ENCODE peak calls at places on chromosomes 1 and 21, in eight cellular contexts. One of them, this sample, is unnamed.

GRCh38 chr1:62084304-62084905 is 110.2 kb upstream of the L1TD1 start:
- DNase-seq in HuH-7: no peak
- DNase-seq in heart right ventricle: peak
- DNase-seq in cardiac muscle cell: no peak
- DNase-seq in activated CD4-positive, alpha-beta T cell treated with anti-CD3 and anti-CD28 coated beads for 36 hours: no peak
- DNase-seq in smooth muscle cell of the brain vasculature: no peak
- DNase-seq in GM12891: no peak
- DNase-seq in right cardiac atrium: no peak
- DNase-seq in this sample: no peak

GRCh38 chr1:145990249-145991097 is 5.9 kb downstream of the TXNIP start:
- DNase-seq in HuH-7: no peak
- DNase-seq in heart right ventricle: no peak
- DNase-seq in cardiac muscle cell: no peak
- DNase-seq in activated CD4-positive, alpha-beta T cell treated with anti-CD3 and anti-CD28 coated beads for 36 hours: peak
- DNase-seq in smooth muscle cell of the brain vasculature: no peak
- DNase-seq in GM12891: no peak
- DNase-seq in right cardiac atrium: peak
- DNase-seq in this sample: no peak

GRCh38 chr21:45439901-45440461 is 35.0 kb downstream of the COL18A1 start:
- DNase-seq in HuH-7: no peak
- DNase-seq in heart right ventricle: no peak
- DNase-seq in cardiac muscle cell: no peak
- DNase-seq in activated CD4-positive, alpha-beta T cell treated with anti-CD3 and anti-CD28 coated beads for 36 hours: no peak
- DNase-seq in smooth muscle cell of the brain vasculature: no peak
- DNase-seq in GM12891: no peak
- DNase-seq in right cardiac atrium: peak
- DNase-seq in this sample: no peak

GRCh38 chr1:43238104-43238503 is 31.7 kb upstream of the TMEM125 start:
- DNase-seq in HuH-7: peak
- DNase-seq in heart right ventricle: peak
- DNase-seq in cardiac muscle cell: peak
- DNase-seq in activated CD4-positive, alpha-beta T cell treated with anti-CD3 and anti-CD28 coated beads for 36 hours: peak
- DNase-seq in smooth muscle cell of the brain vasculature: peak
- DNase-seq in GM12891: peak
- DNase-seq in right cardiac atrium: peak
- DNase-seq in this sample: peak

GRCh38 chr1:30686236-30686635 is 37.1 kb downstream of the MATN1 start:
- DNase-seq in HuH-7: no peak
- DNase-seq in heart right ventricle: no peak
- DNase-seq in cardiac muscle cell: peak
- DNase-seq in activated CD4-positive, alpha-beta T cell treated with anti-CD3 and anti-CD28 coated beads for 36 hours: no peak
- DNase-seq in smooth muscle cell of the brain vasculature: no peak
- DNase-seq in GM12891: no peak
- DNase-seq in right cardiac atrium: no peak
- DNase-seq in this sample: no peak

GRCh38 chr1:16351449-16351993 is 759 bp downstream of the FBXO42 start:
- DNase-seq in HuH-7: no peak
- DNase-seq in heart right ventricle: no peak
- DNase-seq in cardiac muscle cell: peak
- DNase-seq in activated CD4-positive, alpha-beta T cell treated with anti-CD3 and anti-CD28 coated beads for 36 hours: peak
- DNase-seq in smooth muscle cell of the brain vasculature: no peak
- DNase-seq in GM12891: no peak
- DNase-seq in right cardiac atrium: no peak
- DNase-seq in this sample: peak

GRCh38 chr1:229781453-229781852 is 155.4 kb downstream of the URB2 start:
- DNase-seq in HuH-7: no peak
- DNase-seq in heart right ventricle: no peak
- DNase-seq in cardiac muscle cell: no peak
- DNase-seq in activated CD4-positive, alpha-beta T cell treated with anti-CD3 and anti-CD28 coated beads for 36 hours: no peak
- DNase-seq in smooth muscle cell of the brain vasculature: no peak
- DNase-seq in GM12891: no peak
- DNase-seq in right cardiac atrium: no peak
- DNase-seq in this sample: no peak

GRCh38 chr1:8203056-8203455 is 114.9 kb upstream of the SLC45A1 start:
- DNase-seq in HuH-7: no peak
- DNase-seq in heart right ventricle: no peak
- DNase-seq in cardiac muscle cell: no peak
- DNase-seq in activated CD4-positive, alpha-beta T cell treated with anti-CD3 and anti-CD28 coated beads for 36 hours: no peak
- DNase-seq in smooth muscle cell of the brain vasculature: no peak
- DNase-seq in GM12891: no peak
- DNase-seq in right cardiac atrium: no peak
- DNase-seq in this sample: no peak

GRCh38 chr1:150877220-150877516 is 769 bp upstream of the ARNT start:
- DNase-seq in HuH-7: no peak
- DNase-seq in heart right ventricle: no peak
- DNase-seq in cardiac muscle cell: no peak
- DNase-seq in activated CD4-positive, alpha-beta T cell treated with anti-CD3 and anti-CD28 coated beads for 36 hours: no peak
- DNase-seq in smooth muscle cell of the brain vasculature: no peak
- DNase-seq in GM12891: no peak
- DNase-seq in right cardiac atrium: no peak
- DNase-seq in this sample: no peak

This sample was measured in HAP-1.